ENCODE peak calls at places on chromosome 13, in ten cellular contexts. Y, V, P, L, K, H, T, A, C and X are unnamed samples.

GRCh38 chr13:107192289-107192688 is 624.4 kb upstream of the ARGLU1 start:
- DNase-seq in P (no peak), T (no peak), V (no peak), C (peak; percentile 72), Y (no peak), K (no peak), A (no peak), H (no peak), L (no peak), X (no peak)

GRCh38 chr13:113642563-113642962 is 15.4 kb downstream of the ATP4B start:
- DNase-seq in Y (no peak), T (no peak), V (no peak), H (no peak), L (no peak), K (no peak), P (no peak), A (no peak), C (no peak), X (no peak)

GRCh38 chr13:60627071-60627686 is 230.2 kb downstream of the TDRD3 start:
- DNase-seq in P (peak; percentile 73), V (no peak), L (peak; percentile 52), H (no peak), A (peak; percentile 75), T (no peak), C (peak; percentile 14), Y (peak; percentile 68), K (peak; percentile 17), X (peak; percentile 42)

GRCh38 chr13:89951341-89951740 is 1396.1 kb upstream of the MIR17HG start:
- DNase-seq in K (no peak), V (no peak), Y (no peak), H (no peak), P (no peak), A (no peak), C (no peak), L (no peak), T (no peak), X (no peak)

GRCh38 chr13:48954086-48954485 is 21.6 kb upstream of the FNDC3A start:
- DNase-seq in L (no peak), P (no peak), H (no peak), Y (no peak), V (no peak), A (no peak), K (no peak), C (no peak), T (no peak), X (peak; percentile 65)

GRCh38 chr13:107025991-107026390 is 458.1 kb upstream of the ARGLU1 start:
- DNase-seq in A (no peak), C (no peak), L (no peak), Y (no peak), H (no peak), V (no peak), P (no peak), K (no peak), T (peak; percentile 54), X (peak; percentile 20)

GRCh38 chr13:43835701-43836100 is 43.8 kb downstream of the CCDC122 start:
- DNase-seq in K (no peak), P (no peak), V (no peak), H (no peak), C (no peak), Y (no peak), L (no peak), T (no peak), A (no peak), X (peak; percentile 68)

GRCh38 chr13:93948523-93948922 is 531.0 kb downstream of the DCT start:
- DNase-seq in L (no peak), C (no peak), V (no peak), A (no peak), Y (no peak), K (no peak), P (no peak), T (no peak), H (no peak), X (no peak)

GRCh38 chr13:111901301-111901905 is 165.5 kb upstream of the SOX1 start:
- DNase-seq in T (no peak), K (no peak), P (no peak), H (no peak), C (no peak), V (no peak), Y (peak; percentile 39), A (no peak), L (no peak), X (no peak)

GRCh38 chr13:44690376-44690775 is 114.2 kb upstream of the TSC22D1 start:
- DNase-seq in L (no peak), C (no peak), A (no peak), Y (no peak), V (no peak), P (no peak), H (no peak), T (no peak), K (no peak), X (no peak)

GRCh38 chr13:36807616-36808015 is 11.4 kb upstream of the RFXAP start:
- DNase-seq in A (no peak), Y (no peak), K (no peak), C (no peak), L (no peak), H (no peak), P (no peak), V (no peak), T (no peak), X (no peak)

GRCh38 chr13:111252449-111253124 is 67.9 kb upstream of the TEX29 start:
- DNase-seq in L (no peak), P (no peak), T (no peak), Y (no peak), K (no peak), A (no peak), C (no peak), V (no peak), H (no peak), X (no peak)

GRCh38 chr13:94308808-94309207 is 170.7 kb downstream of the DCT start:
- DNase-seq in T (no peak), Y (no peak), P (no peak), H (no peak), A (no peak), K (peak; percentile 6), V (no peak), L (no peak), C (no peak), X (no peak)

GRCh38 chr13:41549491-41549890 is 92.1 kb downstream of the RGCC start:
- DNase-seq in P (no peak), K (no peak), T (no peak), C (no peak), V (no peak), L (no peak), H (no peak), A (no peak), Y (no peak), X (no peak)

GRCh38 chr13:45870232-45870631 is 18.7 kb upstream of the SIAH3 start:
- DNase-seq in C (no peak), H (no peak), A (no peak), K (no peak), L (no peak), Y (no peak), P (no peak), T (no peak), V (no peak), X (no peak)

GRCh38 chr13:104314321-104314720 is 1248.1 kb upstream of the SLC10A2 start:
- DNase-seq in L (no peak), C (no peak), K (no peak), P (no peak), A (no peak), T (no peak), V (no peak), H (no peak), Y (no peak), X (no peak)

GRCh38 chr13:46170687-46171086 is 11.3 kb downstream of the LCP1 start:
- DNase-seq in H (no peak), C (no peak), K (no peak), L (peak; percentile 17), P (no peak), T (no peak), A (peak; percentile 60), Y (no peak), V (no peak), X (peak; percentile 51)